ENCODE peak calls at places on chromosome 6, in four cellular contexts. C, Y, K and S are unnamed samples.

GRCh38 chr6:62775427-62776022 is 435.7 kb upstream of the FKBP1C start:
- DNase-seq in C (peak), Y (peak), K (no peak), S (no peak)

GRCh38 chr6:21185849-21186478 is 407.6 kb upstream of the SOX4 start:
- DNase-seq in C (no peak), Y (no peak), K (no peak), S (no peak)

GRCh38 chr6:22613695-22614094 is 44.3 kb downstream of the HDGFL1 start:
- DNase-seq in C (no peak), Y (no peak), K (no peak), S (no peak)

GRCh38 chr6:137202078-137202477 is 17.1 kb downstream of the IFNGR1 start:
- DNase-seq in C (no peak), Y (no peak), K (no peak), S (no peak)

GRCh38 chr6:142942805-142943227 is 2.2 kb downstream of the HIVEP2 start:
- DNase-seq in C (peak), Y (peak), K (no peak), S (peak)

GRCh38 chr6:163284151-163284550 is 130.4 kb upstream of the QKI start:
- DNase-seq in C (no peak), Y (no peak), K (no peak), S (no peak)

GRCh38 chr6:156102129-156102528 is 646.5 kb upstream of the NOX3 start:
- DNase-seq in C (peak), Y (no peak), K (no peak), S (peak)

GRCh38 chr6:111238464-111239119 is 151.3 kb downstream of the SLC16A10 start:
- DNase-seq in C (no peak), Y (no peak), K (no peak), S (no peak)

GRCh38 chr6:102494808-102495207 is 1101.3 kb downstream of the GRIK2 start:
- DNase-seq in C (no peak), Y (no peak), K (no peak), S (no peak)

GRCh38 chr6:158017621-158018369 is 36.1 kb downstream of the SYNJ2 start:
- DNase-seq in C (no peak), Y (no peak), K (no peak), S (no peak)

GRCh38 chr6:2480267-2480966 is 235.0 kb upstream of the GMDS start:
- DNase-seq in C (no peak), Y (no peak), K (no peak), S (no peak)

GRCh38 chr6:106519460-106520394 is 109.6 kb downstream of the RTN4IP1 start:
- DNase-seq in C (peak), Y (no peak), K (peak), S (no peak)
- TF ChIP-seq TARDBP in C (no peak), Y (no peak), K (peak), S (no peak)

GRCh38 chr6:47034421-47034820 is 7.7 kb downstream of the ADGRF1 start:
- DNase-seq in C (no peak), Y (no peak), K (no peak), S (no peak)
- TF ChIP-seq FOXM1 in C (no peak), Y (no peak), K (no peak), S (no peak)

GRCh38 chr6:35050291-35050987 is 90.7 kb downstream of the TCP11 start:
- DNase-seq in C (no peak), Y (no peak), K (no peak), S (no peak)
- TF ChIP-seq TARDBP in C (no peak), Y (no peak), K (no peak), S (no peak)

GRCh38 chr6:101113468-101114260 is 232.5 kb upstream of the ASCC3 start:
- DNase-seq in C (no peak), Y (no peak), K (no peak), S (no peak)

GRCh38 chr6:101110814-101111213 is 229.7 kb upstream of the ASCC3 start:
- DNase-seq in C (no peak), Y (no peak), K (no peak), S (no peak)

GRCh38 chr6:101117397-101118185 is 236.5 kb upstream of the ASCC3 start:
- DNase-seq in C (no peak), Y (no peak), K (no peak), S (peak)

GRCh38 chr6:101116337-101116736 is 235.2 kb upstream of the ASCC3 start:
- DNase-seq in C (no peak), Y (no peak), K (no peak), S (no peak)

DNA sequence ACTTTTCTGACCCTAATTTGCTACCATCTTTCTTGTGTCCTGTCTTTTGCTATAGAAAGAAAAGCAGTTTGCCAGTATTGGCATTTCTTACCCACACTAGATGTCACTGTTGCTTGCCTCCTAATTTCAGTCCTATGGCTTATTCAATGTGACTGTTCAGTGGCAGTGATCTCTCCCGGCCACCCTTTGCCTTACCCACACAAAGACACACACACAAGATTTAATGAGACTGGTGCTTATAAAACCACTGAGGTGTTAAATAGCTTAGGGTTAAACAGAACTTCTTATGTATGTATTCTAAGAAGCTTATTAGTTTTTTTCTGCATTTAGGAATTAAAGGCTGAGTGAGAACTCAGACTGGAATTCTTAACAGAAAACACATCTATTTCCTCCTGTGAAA is 233.6 kb upstream of the ASCC3 start:
- DNase-seq in C (no peak), Y (peak), K (no peak), S (peak)
- TF ChIP-seq FOXM1 in C (no peak), Y (no peak), K (no peak), S (no peak)

DNA sequence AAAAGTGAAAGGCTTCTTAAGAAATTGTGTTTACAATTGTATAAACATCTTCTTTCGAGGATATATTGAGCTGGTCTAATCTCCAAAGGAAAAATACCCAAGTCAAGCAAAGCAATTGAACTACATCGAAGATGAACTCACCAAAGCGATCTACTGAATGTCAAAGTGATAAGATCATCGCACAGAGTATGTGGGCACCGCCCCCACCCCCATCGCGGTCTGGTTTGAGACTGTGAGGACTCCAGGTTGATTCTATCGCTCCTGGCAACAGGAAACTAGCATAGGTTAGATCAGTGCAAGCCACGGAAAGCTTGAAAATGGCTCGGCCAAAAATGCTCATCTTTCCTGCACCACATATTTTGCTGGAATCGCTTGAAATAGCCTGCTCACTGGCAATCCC is 133.2 kb upstream of the RPS6KA2 start:
- DNase-seq in C (no peak), Y (no peak), K (no peak), S (no peak)
- TF ChIP-seq TARDBP in C (no peak), Y (no peak), K (no peak), S (no peak)